ENCODE peak calls at places on chromosomes 7 and 10, in seven cellular contexts. Q, Z, H, G, S, B and W are unnamed samples. For H3K4me1, the result is how much of the 10 kb centered on the place peaks cover.

GRCh38 chr7:120480472-120480871 is 207.5 kb downstream of the KCND2 start:
- DNase-seq in Q (no peak), Z (no peak), H (no peak), G (no peak), S (no peak), B (no peak), W (no peak)

GRCh38 chr7:35645691-35646090 is 49.2 kb downstream of the HERPUD2 start:
- DNase-seq in Q (no peak), Z (no peak), H (no peak), G (no peak), S (no peak), B (no peak), W (no peak)

GRCh38 chr7:5523052-5523711 is 99.5 kb upstream of the TNRC18 start:
- DNase-seq in Q (no peak), Z (no peak), H (no peak), G (peak), S (no peak), B (peak), W (no peak)

GRCh38 chr10:5184987-5185386 is at the start of gene AKR1C8:
- DNase-seq in Q (no peak), Z (no peak), H (no peak), G (no peak), S (no peak), B (no peak), W (no peak)

GRCh38 chr10:73359492-73359891 is 828 bp upstream of the CFAP70 start:
- DNase-seq in Q (no peak), Z (no peak), H (no peak), G (no peak), S (no peak), B (no peak), W (no peak)

GRCh38 chr10:125538947-125539649 is 143.9 kb downstream of the TEX36 start:
- DNase-seq in Q (no peak), Z (no peak), H (peak), G (peak), S (no peak), B (peak), W (no peak)

GRCh38 chr7:508461-509170 is 11.0 kb downstream of the PDGFA start:
- DNase-seq in Q (peak), Z (peak), H (no peak), G (peak), S (peak), B (no peak), W (no peak)

GRCh38 chr7:143384148-143384547 is 3.0 kb downstream of the ZYX start:
- DNase-seq in Q (no peak), Z (peak), H (no peak), G (peak), S (no peak), B (no peak), W (no peak)

GRCh38 chr7:96342036-96342435 is 20.1 kb upstream of the SLC25A13 start:
- DNase-seq in Q (no peak), Z (no peak), H (no peak), G (no peak), S (no peak), B (no peak), W (no peak)

GRCh38 chr7:96344236-96344635 is 22.3 kb upstream of the SLC25A13 start:
- DNase-seq in Q (no peak), Z (no peak), H (no peak), G (no peak), S (no peak), B (no peak), W (no peak)

GRCh38 chr7:96347471-96347870 is 25.6 kb upstream of the SLC25A13 start:
- DNase-seq in Q (no peak), Z (no peak), H (no peak), G (no peak), S (no peak), B (no peak), W (no peak)

GRCh38 chr7:96349572-96349971 is 27.7 kb upstream of the SLC25A13 start:
- DNase-seq in Q (no peak), Z (no peak), H (no peak), G (no peak), S (no peak), B (peak), W (peak)

DNA sequence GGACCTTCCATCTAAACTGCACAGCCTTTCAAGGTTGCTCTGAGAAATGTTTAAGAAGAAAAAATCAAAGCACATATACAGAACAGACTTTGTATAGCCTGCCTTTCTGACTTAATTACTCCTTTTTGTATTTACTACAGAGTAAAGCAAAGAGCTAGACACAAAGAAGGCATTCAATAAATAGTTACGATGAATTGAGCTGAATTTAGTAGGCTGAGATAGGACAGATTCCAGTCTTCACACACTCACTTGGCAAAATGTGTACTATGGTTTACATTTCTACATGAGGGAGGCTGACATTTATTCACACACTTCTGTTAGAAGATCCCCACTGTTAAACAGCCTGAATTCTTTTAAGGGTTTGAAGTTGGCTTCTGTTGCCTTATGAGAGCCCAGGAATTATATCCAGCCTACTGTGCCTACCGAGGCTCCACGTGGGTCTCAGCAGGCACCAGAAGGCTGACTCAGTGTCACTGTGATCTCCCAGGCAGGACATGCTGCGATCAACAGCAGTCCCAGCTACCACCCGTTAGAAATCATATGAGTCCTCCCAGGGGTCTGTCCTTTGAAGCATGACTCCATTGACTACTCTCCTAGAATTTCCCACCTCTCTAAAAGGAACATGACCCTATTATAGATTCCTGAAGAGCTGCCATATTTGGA is 24.5 kb upstream of the SLC25A13 start:
- DNase-seq in Q (no peak), Z (no peak), H (no peak), G (no peak), S (no peak), B (no peak), W (no peak)
- H3K4me1 ChIP-seq in Q (under half), Z (under half), H (under half), G (under half), S (under half), B (under half), W (under half)

DNA sequence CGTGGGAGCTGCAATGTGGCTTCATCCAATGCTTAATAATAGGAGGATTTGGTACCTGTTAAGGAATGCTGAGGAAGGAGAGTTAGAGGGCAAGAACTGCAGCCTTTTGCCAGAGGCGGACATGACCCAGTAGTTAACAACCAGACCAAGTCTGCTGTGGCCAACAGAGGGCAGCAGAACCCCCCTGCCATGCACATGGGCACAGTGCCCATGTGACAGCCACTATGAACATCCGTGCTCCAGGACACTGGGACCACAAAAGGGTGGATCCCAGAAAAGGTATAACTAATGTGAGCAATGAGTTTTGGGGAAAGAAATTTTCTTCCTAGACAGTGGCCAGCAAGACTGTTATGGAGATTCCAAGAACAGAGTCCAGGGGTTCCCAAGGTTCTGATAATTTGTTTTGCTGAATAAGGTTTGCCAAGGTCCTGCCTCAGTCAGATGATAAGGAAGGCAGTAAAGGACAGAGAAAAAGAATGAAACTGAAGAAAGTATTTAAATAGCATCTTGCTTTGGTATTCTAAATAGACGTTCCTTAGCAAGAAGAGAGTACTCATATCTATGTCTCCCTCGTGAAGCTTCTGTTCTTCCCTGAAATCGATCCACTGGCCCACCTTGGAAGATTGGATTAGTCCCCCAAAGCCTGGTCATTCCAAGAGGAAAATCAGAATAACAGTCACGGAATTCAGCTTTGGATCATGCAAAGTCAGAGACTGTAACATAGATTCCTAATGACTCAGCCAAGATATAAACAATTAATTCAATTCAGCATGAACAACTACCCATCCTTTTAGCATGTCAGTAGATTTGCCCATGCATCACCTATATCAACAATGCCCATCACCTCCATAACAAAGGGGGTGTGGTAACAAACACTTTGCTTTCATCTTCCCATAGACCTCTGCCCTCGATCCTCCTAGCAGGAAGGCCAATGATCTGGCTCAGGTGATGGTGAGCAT is 56.0 kb downstream of the LGI1 start:
- DNase-seq in Q (peak), Z (peak), H (peak), G (no peak), S (peak), B (peak), W (peak)
- TF ChIP-seq CTCF in Q (peak), Z (peak), H (peak), G (peak), S (peak), B (peak), W (peak)

GRCh38 chr7:93728292-93728691 is 153.8 kb upstream of the CALCR start:
- DNase-seq in Q (no peak), Z (no peak), H (no peak), G (no peak), S (no peak), B (no peak), W (peak)
- H3K4me1 ChIP-seq in Q (under half), Z (under half), H (under half), G (under half), S (under half), B (under half), W (under half)

DNA sequence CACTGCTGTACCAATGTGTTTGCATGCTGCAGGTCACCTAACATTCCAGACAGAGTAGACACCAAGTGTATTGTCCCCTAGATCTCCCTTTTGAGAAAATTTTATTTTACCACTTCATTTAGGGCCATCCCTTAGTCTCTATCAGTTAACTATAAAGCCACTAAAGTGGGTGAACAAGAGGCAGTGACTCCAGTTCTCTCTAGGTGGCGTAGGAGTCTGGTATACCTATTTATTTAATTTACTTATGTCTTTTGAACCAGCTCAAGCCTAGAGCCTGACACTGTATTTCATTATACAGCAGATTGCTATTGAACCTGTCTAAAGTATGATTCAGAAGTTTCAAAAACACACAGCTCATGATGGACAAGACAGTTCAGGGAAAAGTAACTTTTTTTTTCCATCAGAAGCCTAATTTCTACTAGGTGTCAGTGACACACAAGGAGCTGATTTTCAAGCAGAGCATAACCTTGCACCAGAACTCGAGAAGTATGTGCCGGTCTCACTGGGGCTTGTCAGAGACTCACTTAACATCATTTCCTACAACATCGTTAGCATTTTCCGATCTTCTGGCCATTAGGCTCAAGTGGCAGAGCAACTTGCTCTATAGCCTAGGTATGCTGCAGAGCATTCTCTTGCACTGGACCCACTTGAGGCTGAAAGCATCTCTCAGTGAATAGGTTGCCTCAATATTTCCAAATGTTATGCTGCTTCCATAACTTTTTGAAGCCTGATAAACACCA is 175.4 kb downstream of the CDC14C start:
- DNase-seq in Q (no peak), Z (no peak), H (no peak), G (no peak), S (no peak), B (no peak), W (no peak)
- TF ChIP-seq CTCF in Q (no peak), Z (no peak), H (no peak), G (no peak), S (no peak), B (no peak), W (peak)

DNA sequence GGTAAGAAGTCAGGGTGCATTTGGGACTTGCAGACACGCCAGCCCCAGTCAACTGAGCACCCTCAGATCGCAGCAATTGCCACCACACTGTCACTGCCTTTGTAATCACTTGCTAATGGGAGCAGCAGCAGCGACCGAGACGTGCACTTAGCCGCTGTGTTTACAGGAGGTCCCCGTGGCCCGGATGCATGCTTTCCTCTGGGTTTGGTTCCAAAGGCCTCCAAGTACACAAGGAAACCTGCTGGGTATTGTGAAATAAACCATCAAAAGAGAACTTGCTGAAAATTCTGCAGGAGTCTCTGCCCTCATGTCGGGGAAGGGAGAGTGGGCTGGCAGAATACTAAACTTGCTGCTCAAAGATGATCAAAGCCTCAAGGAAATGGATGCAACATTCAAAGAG is 341.7 kb downstream of the DNAJB6 start:
- DNase-seq in Q (no peak), Z (no peak), H (no peak), G (peak), S (no peak), B (no peak), W (no peak)
- H3K4me1 ChIP-seq in Q (under half), Z (under half), H (under half), G (under half), S (under half), B (under half), W (under half)